ENCODE peak calls at places on chromosomes 5 and 9, in five cellular contexts. D, J, Z, Q and P are unnamed samples.

GRCh38 chr5:39427225-39427624 is 2.4 kb upstream of the DAB2 start:
- DNase-seq in J (no peak), Q (no peak), D (peak; percentile 66), Z (no peak), P (no peak)

GRCh38 chr9:134212809-134213507 is 48.6 kb upstream of the RNU6ATAC start:
- DNase-seq in D (no peak), Q (no peak), J (no peak), Z (peak; percentile 30), P (no peak)

GRCh38 chr9:128127568-128127989 is at the start of gene PTGES2:
- DNase-seq in Q (peak; percentile 92), Z (peak; percentile 91), D (peak; percentile 78), J (no peak), P (peak; percentile 64)

GRCh38 chr5:74889523-74890105 is 23.4 kb upstream of the FAM169A start:
- DNase-seq in Z (no peak), Q (no peak), J (peak; percentile 57), D (no peak), P (no peak)

GRCh38 chr5:79689541-79690466 is at the start of gene CMYA5:
- DNase-seq in D (peak; percentile 33), Z (no peak), J (no peak), Q (no peak), P (no peak)

GRCh38 chr5:174386306-174386705 is 338.1 kb upstream of the MSX2 start:
- DNase-seq in Z (no peak), J (no peak), Q (no peak), D (peak; percentile 29), P (no peak)

GRCh38 chr5:151141535-151141934 is 16.0 kb downstream of the ANXA6 start:
- DNase-seq in Q (no peak), J (no peak), Z (no peak), D (peak; percentile 25), P (no peak)

GRCh38 chr5:145324101-145324500 is 511.0 kb downstream of the PRELID2 start:
- DNase-seq in D (peak; percentile 3), Q (no peak), J (no peak), Z (no peak), P (no peak)

GRCh38 chr5:8473016-8473415 is 604.1 kb downstream of the MTRR start:
- DNase-seq in Z (no peak), J (no peak), D (no peak), Q (no peak), P (no peak)

GRCh38 chr9:132020845-132021510 is 58.7 kb downstream of the MED27 start:
- DNase-seq in Q (no peak), D (peak; percentile 33), Z (no peak), J (no peak), P (no peak)

GRCh38 chr5:64690417-64691151 is at the start of gene SHISAL2B:
- DNase-seq in Q (no peak), J (no peak), D (no peak), Z (peak; percentile 55), P (peak; percentile 22)

GRCh38 chr5:91103353-91104061 is 279.6 kb downstream of the ARRDC3 start:
- DNase-seq in Q (no peak), D (peak; percentile 26), Z (no peak), J (no peak), P (no peak)

GRCh38 chr5:56900858-56901578 is 8.4 kb upstream of the SETD9 start:
- DNase-seq in Z (peak; percentile 16), D (peak; percentile 38), Q (peak; percentile 65), J (no peak), P (peak; percentile 55)

GRCh38 chr9:124863371-124863831 is 1.5 kb downstream of the ARPC5L start:
- DNase-seq in D (no peak), J (no peak), Z (no peak), Q (no peak), P (no peak)

GRCh38 chr5:133244242-133244641 is 192.4 kb downstream of the HSPA4 start:
- DNase-seq in D (peak; percentile 68), Q (no peak), J (no peak), Z (peak; percentile 44), P (peak; percentile 68)

GRCh38 chr9:26292943-26293342 is 599.7 kb downstream of the CAAP1 start:
- DNase-seq in Z (peak; percentile 4), J (no peak), Q (no peak), D (peak; percentile 52), P (peak; percentile 12)

GRCh38 chr9:29213374-29214161 is 1640.3 kb upstream of the C9orf72 start:
- DNase-seq in J (no peak), D (no peak), Z (peak; percentile 77), Q (no peak), P (peak; percentile 50)

GRCh38 chr9:113995963-113996362 is 82.1 kb downstream of the AMBP start:
- DNase-seq in D (no peak), Q (no peak), Z (no peak), J (no peak), P (no peak)

GRCh38 chr5:151685749-151686672 is 704 bp downstream of the SPARC start:
- DNase-seq in J (no peak), Z (peak; percentile 57), D (no peak), Q (no peak), P (no peak)

GRCh38 chr5:101306391-101307137 is 403.5 kb upstream of the ST8SIA4 start:
- DNase-seq in Q (no peak), Z (no peak), D (no peak), J (no peak), P (peak; percentile 53)

GRCh38 chr5:5419291-5420210 is 2.9 kb upstream of the ICE1 start:
- DNase-seq in Q (peak; percentile 56), D (peak; percentile 92), J (no peak), Z (peak; percentile 64), P (peak; percentile 69)

GRCh38 chr5:93654676-93655075 is 71.7 kb downstream of the NR2F1 start:
- DNase-seq in D (peak; percentile 28), Q (no peak), J (no peak), Z (no peak), P (no peak)

GRCh38 chr5:82375488-82376294 is 97.5 kb upstream of the RPS23 start:
- DNase-seq in J (no peak), D (no peak), Z (no peak), Q (no peak), P (no peak)

GRCh38 chr9:127012250-127012649 is 97.7 kb downstream of the RALGPS1 start:
- DNase-seq in Z (no peak), D (no peak), J (no peak), Q (no peak), P (no peak)

GRCh38 chr9:91099471-91099870 is 262.2 kb downstream of the AUH start:
- DNase-seq in Q (no peak), D (no peak), J (no peak), Z (no peak), P (no peak)

GRCh38 chr9:129547869-129548570 is 72.9 kb downstream of the C9orf50 start:
- DNase-seq in J (no peak), D (no peak), Z (no peak), Q (no peak), P (no peak)

GRCh38 chr9:107975426-107976010 is 485.9 kb upstream of the KLF4 start:
- DNase-seq in Q (no peak), Z (no peak), J (no peak), D (no peak), P (no peak)

GRCh38 chr9:101376117-101376866 is 8.5 kb downstream of the BAAT start:
- DNase-seq in Z (no peak), D (peak; percentile 63), Q (no peak), J (no peak), P (peak; percentile 61)

GRCh38 chr5:146048994-146049703 is 56.2 kb downstream of the PLAC8L1 start:
- DNase-seq in Z (peak; percentile 74), D (peak; percentile 84), Q (peak; percentile 77), J (no peak), P (peak; percentile 76)

GRCh38 chr5:958701-959571 is 49.7 kb upstream of the NKD2 start:
- DNase-seq in J (no peak), Q (peak; percentile 37), Z (peak; percentile 43), D (peak; percentile 54), P (peak; percentile 80)
- TF ChIP-seq RCOR1 in J (no peak), Q (no peak), Z (no peak), D (no peak), P (no peak)

GRCh38 chr5:2288466-2288865 is 405.7 kb upstream of the IRX4 start:
- DNase-seq in D (no peak), J (no peak), Z (no peak), Q (no peak), P (no peak)

GRCh38 chr5:2288968-2289367 is 406.2 kb upstream of the IRX4 start:
- DNase-seq in Z (no peak), Q (peak; percentile 6), J (no peak), D (no peak), P (no peak)

GRCh38 chr5:2289380-2289779 is 406.7 kb upstream of the IRX4 start:
- DNase-seq in Q (no peak), J (no peak), Z (no peak), D (no peak), P (no peak)

GRCh38 chr5:2293906-2294305 is 411.2 kb upstream of the IRX4 start:
- DNase-seq in Z (no peak), Q (no peak), J (no peak), D (no peak), P (no peak)

GRCh38 chr5:2291146-2291840 is 408.6 kb upstream of the IRX4 start:
- DNase-seq in Q (no peak), Z (no peak), D (no peak), J (no peak), P (no peak)
- TF ChIP-seq RCOR1 in Q (no peak), Z (no peak), D (no peak), J (no peak), P (no peak)

DNA sequence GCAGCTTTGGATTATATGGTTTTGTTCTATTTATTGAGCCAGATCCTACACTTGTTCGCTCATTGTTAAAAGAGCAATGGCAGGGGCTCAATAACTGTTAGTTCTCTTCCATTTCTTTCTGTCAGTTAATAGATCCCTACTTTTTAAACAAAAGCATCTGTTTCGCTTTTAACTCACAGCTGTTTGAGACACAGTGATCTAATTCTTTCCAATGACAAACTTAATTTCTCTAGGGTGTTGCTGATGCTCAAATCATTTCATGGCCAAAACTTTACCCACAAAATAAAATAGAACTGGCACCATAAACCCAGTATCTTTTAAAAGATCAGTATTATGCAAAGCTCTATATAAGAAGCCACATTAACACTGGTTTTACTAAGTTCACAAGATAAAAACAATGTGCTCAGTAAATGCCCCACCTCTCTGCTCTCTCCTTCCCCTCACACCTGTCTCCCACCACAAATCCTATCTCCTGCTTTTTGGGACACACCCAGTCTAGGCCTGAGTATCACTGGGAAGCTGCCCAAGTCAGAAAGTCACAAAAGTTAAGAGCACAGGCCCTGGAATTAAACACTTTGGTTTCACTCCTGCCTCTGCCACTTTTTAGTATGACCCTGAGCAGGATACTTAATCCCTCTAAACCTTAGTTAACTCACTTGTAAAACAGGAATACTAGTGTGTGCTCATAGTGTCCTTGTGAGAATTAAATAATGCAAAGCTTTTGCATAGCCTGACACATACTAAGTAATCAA is 11.4 kb downstream of the C5 start:
- DNase-seq in Z (no peak), J (no peak), D (no peak), Q (no peak), P (no peak)
- TF ChIP-seq RCOR1 in Z (no peak), J (no peak), D (no peak), Q (no peak), P (no peak)

DNA sequence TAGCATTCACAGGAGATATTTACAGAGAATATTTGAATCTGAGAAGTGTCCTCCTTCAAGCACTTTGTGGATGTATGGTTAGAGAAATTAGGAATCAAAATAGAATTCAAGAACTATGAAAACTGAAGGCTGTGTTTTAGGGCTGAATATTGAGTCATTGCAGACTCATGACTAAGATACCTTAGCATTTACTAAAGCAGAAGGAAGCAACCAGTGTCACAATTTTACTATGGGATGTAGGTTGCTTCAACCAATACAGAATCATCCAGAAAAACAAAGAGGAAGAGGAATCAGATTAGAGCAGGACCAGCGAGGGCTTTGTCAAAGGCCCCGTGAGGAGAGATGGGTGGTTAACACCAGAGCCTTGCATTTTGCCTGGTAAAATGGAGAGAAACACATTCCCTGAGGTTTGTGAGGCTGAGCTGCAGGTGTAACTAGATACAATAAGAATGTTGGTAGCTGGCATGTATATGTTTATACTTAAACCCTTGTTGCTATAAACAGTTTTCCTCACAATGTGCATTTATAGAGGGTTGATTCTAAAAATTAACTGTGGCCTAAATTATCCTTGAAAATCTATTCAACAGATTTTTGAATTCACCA is 518.1 kb downstream of the AGTPBP1 start:
- DNase-seq in Q (no peak), D (no peak), Z (no peak), J (no peak), P (no peak)
- TF ChIP-seq RCOR1 in Q (no peak), D (no peak), Z (no peak), J (no peak), P (no peak)